ENCODE peak calls at places on chromosomes 7 and 10, in five cellular contexts. G, X, T, S and F are unnamed samples.

GRCh38 chr7:147650991-147651390 is 939.6 kb upstream of the C7orf33 start:
- DNase-seq in G (no peak), X (no peak), T (no peak), S (no peak), F (no peak)

GRCh38 chr7:30159698-30160143 is 24.9 kb downstream of the MTURN start:
- DNase-seq in G (peak), X (no peak), T (no peak), S (peak), F (peak)

GRCh38 chr7:104857458-104858425 is 156.3 kb upstream of the KMT2E start:
- DNase-seq in G (no peak), X (no peak), T (no peak), S (no peak), F (no peak)

GRCh38 chr10:59807629-59808620 is 54.7 kb upstream of the MRLN start:
- DNase-seq in G (no peak), X (no peak), T (no peak), S (no peak), F (no peak)

GRCh38 chr7:30996261-30996660 is 32.5 kb downstream of the GHRHR start:
- DNase-seq in G (no peak), X (no peak), T (no peak), S (no peak), F (no peak)

GRCh38 chr7:51545131-51545530 is 228.5 kb upstream of the COBL start:
- DNase-seq in G (no peak), X (no peak), T (no peak), S (no peak), F (no peak)

GRCh38 chr7:3897430-3898385 is 596.7 kb downstream of the SDK1 start:
- DNase-seq in G (peak), X (peak), T (peak), S (peak), F (no peak)

GRCh38 chr10:79093658-79094411 is 25.1 kb downstream of the ZMIZ1 start:
- DNase-seq in G (peak), X (no peak), T (peak), S (peak), F (no peak)

GRCh38 chr10:114058297-114058696 is 14.6 kb downstream of the ADRB1 start:
- DNase-seq in G (no peak), X (no peak), T (no peak), S (no peak), F (no peak)

GRCh38 chr10:84429926-84430520 is 101.6 kb downstream of the CCSER2 start:
- DNase-seq in G (peak), X (peak), T (peak), S (peak), F (no peak)

GRCh38 chr10:66349726-66350125 is 576.1 kb upstream of the LRRTM3 start:
- DNase-seq in G (peak), X (no peak), T (no peak), S (no peak), F (no peak)

GRCh38 chr7:69982197-69982596 is 383.9 kb downstream of the AUTS2 start:
- DNase-seq in G (no peak), X (no peak), T (no peak), S (no peak), F (no peak)

GRCh38 chr7:159020987-159021386 is 123.7 kb downstream of the VIPR2 start:
- DNase-seq in G (no peak), X (no peak), T (no peak), S (no peak), F (no peak)

GRCh38 chr7:332646-333398 is 42.9 kb downstream of the FOXL3 start:
- DNase-seq in G (peak), X (peak), T (peak), S (peak), F (no peak)

GRCh38 chr7:36037121-36037662 is 115.9 kb upstream of the EEPD1 start:
- DNase-seq in G (peak), X (peak), T (no peak), S (peak), F (no peak)

GRCh38 chr10:94133239-94133638 is 139.5 kb downstream of the PLCE1 start:
- DNase-seq in G (no peak), X (no peak), T (peak), S (peak), F (no peak)

GRCh38 chr10:132520147-132520811 is 17.3 kb upstream of the INPP5A start:
- DNase-seq in G (peak), X (no peak), T (peak), S (no peak), F (no peak)

GRCh38 chr7:147803151-147803550 is 787.4 kb upstream of the C7orf33 start:
- DNase-seq in G (no peak), X (no peak), T (no peak), S (no peak), F (no peak)

GRCh38 chr7:75738604-75738974 is at the start of gene HIP1:
- DNase-seq in G (no peak), X (no peak), T (no peak), S (peak), F (no peak)

GRCh38 chr10:73413108-73413527 is 740 bp downstream of the ANXA7 start:
- DNase-seq in G (no peak), X (peak), T (peak), S (no peak), F (no peak)

GRCh38 chr10:11162828-11163599 is 145.3 kb downstream of the CELF2 start:
- DNase-seq in G (no peak), X (no peak), T (no peak), S (peak), F (no peak)

GRCh38 chr7:40826419-40827216 is 691.8 kb downstream of the SUGCT start:
- DNase-seq in G (peak), X (no peak), T (no peak), S (no peak), F (no peak)